ENCODE peak calls at places on chromosomes 2 and 18, in four cellular contexts. B is heart right ventricle, V is body of pancreas, L is Caco-2. X is an unnamed sample. For H3K4me1, the result is how much of the 10 kb centered on the place peaks cover.

GRCh38 chr18:2316686-2317308 is 254.5 kb downstream of the METTL4 start:
- DNase-seq in L (peak), V (peak), B (no peak), X (no peak)

GRCh38 chr2:86037141-86037794 is 68.4 kb downstream of the POLR1A start:
- DNase-seq in B (peak), L (no peak), V (peak), X (peak)

GRCh38 chr18:35376393-35376741 is 770 bp downstream of the ZNF396 start:
- DNase-seq in B (no peak), L (no peak), V (peak), X (peak)

GRCh38 chr2:195592101-195592500 is 64.9 kb upstream of the SLC39A10 start:
- DNase-seq in L (no peak), V (no peak), B (no peak), X (no peak)

GRCh38 chr2:96928277-96928781 is 58.1 kb downstream of the FAM178B start:
- DNase-seq in L (no peak), V (no peak), B (no peak), X (no peak)

GRCh38 chr18:35042389-35043066 is 1.3 kb downstream of the MAPRE2 start:
- DNase-seq in V (no peak), B (no peak), L (no peak), X (no peak)

GRCh38 chr18:22169889-22170420 is 566 bp downstream of the GATA6 start:
- DNase-seq in V (peak), L (no peak), B (peak), X (peak)

GRCh38 chr2:99725810-99726209 is 236.0 kb upstream of the REV1 start:
- DNase-seq in B (no peak), L (no peak), V (no peak), X (no peak)

GRCh38 chr18:50630895-50631294 is 71.0 kb downstream of the MAPK4 start:
- DNase-seq in L (no peak), B (no peak), V (no peak), X (no peak)

GRCh38 chr2:120445431-120446143 is 99.7 kb downstream of the INHBB start:
- DNase-seq in B (no peak), L (no peak), V (peak), X (no peak)

GRCh38 chr18:13253786-13254755 is 35.5 kb downstream of the LDLRAD4 start:
- DNase-seq in V (no peak), B (no peak), L (no peak), X (no peak)

GRCh38 chr2:233463586-233463985 is 103.0 kb downstream of the USP40 start:
- DNase-seq in V (no peak), B (no peak), L (no peak), X (no peak)

GRCh38 chr2:201175971-201176570 is 6.9 kb upstream of the CASP10 start:
- DNase-seq in L (no peak), B (no peak), V (peak), X (peak)

GRCh38 chr2:1147873-1148612 is 197.4 kb downstream of the SNTG2 start:
- DNase-seq in B (no peak), V (peak), L (no peak), X (no peak)

GRCh38 chr2:4635289-4635688 is 931.9 kb downstream of the DCDC2C start:
- DNase-seq in B (no peak), L (no peak), V (no peak), X (no peak)

GRCh38 chr2:230878599-230878965 is 13.8 kb downstream of the ITM2C start:
- DNase-seq in V (no peak), L (no peak), B (no peak), X (peak)

DNA sequence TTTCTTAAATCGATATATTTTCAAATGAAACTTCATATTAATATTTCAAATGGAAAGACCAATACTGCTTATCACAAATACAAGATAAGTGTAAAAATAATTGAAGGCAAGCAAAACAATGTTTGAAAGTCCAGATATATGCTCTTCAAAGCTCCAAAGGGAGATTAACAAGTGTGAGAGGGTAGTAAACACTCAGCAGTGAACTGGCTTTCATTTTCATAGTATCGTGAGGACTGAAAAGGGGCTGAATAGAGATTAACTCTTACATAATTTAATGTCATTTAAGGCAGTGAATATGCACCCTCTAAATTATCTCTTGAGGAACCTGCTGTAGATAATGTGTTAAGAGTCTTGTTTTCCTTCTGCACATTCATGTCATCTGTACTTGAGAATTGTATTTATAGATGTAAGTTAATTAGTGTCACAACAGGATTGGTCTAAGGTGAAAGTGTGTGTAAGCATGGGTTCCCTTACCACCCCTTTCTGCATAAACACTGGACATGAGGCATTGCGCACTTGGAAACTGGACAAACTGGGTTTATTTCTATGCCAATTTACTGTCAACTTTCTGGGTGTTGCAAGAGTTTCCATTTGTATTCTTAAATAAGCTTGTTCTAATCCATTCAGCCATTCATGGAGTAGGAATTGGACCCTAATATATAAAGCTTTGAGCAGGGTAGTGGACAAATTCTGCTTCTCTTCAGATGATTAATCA is 76.7 kb upstream of the SESTD1 start:
- DNase-seq in B (no peak), L (no peak), V (peak), X (no peak)
- H3K4me1 ChIP-seq in B (under half), L (under half), V (under half), X (under half)

GRCh38 chr2:63738019-63738418 is 103.7 kb upstream of the UGP2 start:
- DNase-seq in B (no peak), L (no peak), V (no peak), X (no peak)
- H3K4me1 ChIP-seq in B (under half), L (half or more), V (under half), X (under half)

DNA sequence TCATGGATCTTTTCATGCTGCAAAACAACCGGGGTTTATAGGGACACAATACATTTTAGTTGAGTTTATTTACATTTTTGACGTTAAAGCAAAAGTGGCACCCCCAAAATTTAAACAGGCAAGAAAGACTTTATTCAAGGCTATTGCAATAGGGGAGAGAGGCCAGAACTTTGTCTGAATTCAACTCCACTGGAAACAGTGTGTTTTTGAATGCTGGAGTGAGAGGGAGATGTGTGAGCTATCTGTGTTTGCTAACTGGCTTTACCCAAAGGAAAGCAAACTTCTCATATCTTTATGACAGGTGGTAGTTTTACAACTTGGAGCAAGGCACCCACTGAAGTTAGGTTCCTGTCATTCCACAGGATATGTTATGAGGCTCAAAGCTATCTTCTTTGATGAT is 207.4 kb downstream of the AGPS start:
- DNase-seq in L (peak), B (no peak), V (no peak), X (no peak)
- H3K4me1 ChIP-seq in L (under half), B (under half), V (under half), X (under half)

GRCh38 chr2:219609149-219609750 is 11.6 kb downstream of the STK11IP start:
- DNase-seq in L (no peak), B (no peak), V (no peak), X (no peak)
- H3K4me1 ChIP-seq in L (under half), B (under half), V (under half), X (under half)